ENCODE peak calls at places on chromosomes 2 and 18, in nine cellular contexts. E is lower lobe of right lung, X is GM12878, F is SJSA1, N is upper lobe of left lung, S is tibial artery, C is neuronal stem cell, U is aorta, P is Peyer's patch. K is an unnamed sample. For H3K4me1, the result is how much of the 10 kb centered on the place peaks cover.

GRCh38 chr2:83817511-83817910 is 641.6 kb downstream of the SUCLG1 start:
- DNase-seq in E (no peak), S (no peak), X (no peak), F (no peak), C (no peak), P (no peak), U (no peak), N (no peak), K (no peak)

GRCh38 chr2:12321886-12322285 is 394.9 kb upstream of the TRIB2 start:
- DNase-seq in C (no peak), E (no peak), U (no peak), X (no peak), P (no peak), F (no peak), N (no peak), S (no peak), K (no peak)

GRCh38 chr18:65748321-65748720 is 2.5 kb upstream of the CDH7 start:
- DNase-seq in F (no peak), E (no peak), X (no peak), C (no peak), U (no peak), N (no peak), S (no peak), P (no peak), K (no peak)

GRCh38 chr18:78080761-78081160 is 831.1 kb downstream of the GALR1 start:
- DNase-seq in S (no peak), U (no peak), X (no peak), N (no peak), C (no peak), F (no peak), E (no peak), P (no peak), K (no peak)

GRCh38 chr2:228681426-228681825 is 499.9 kb upstream of the SPHKAP start:
- DNase-seq in X (no peak), F (no peak), P (no peak), S (no peak), U (no peak), N (no peak), E (no peak), C (no peak), K (no peak)

GRCh38 chr2:129877289-129877741 is 102.2 kb upstream of the RAB6C start:
- DNase-seq in N (peak), E (peak), F (peak), S (peak), U (peak), P (peak), X (peak), C (peak), K (peak)

GRCh38 chr2:109123586-109124201 is 5.3 kb upstream of the SH3RF3 start:
- DNase-seq in N (no peak), F (peak), P (no peak), E (no peak), C (no peak), X (no peak), U (no peak), S (no peak), K (no peak)

GRCh38 chr2:26590960-26591618 is 50.1 kb downstream of the CIB4 start:
- DNase-seq in S (no peak), P (peak), F (peak), N (peak), U (no peak), C (no peak), X (no peak), E (no peak), K (no peak)

GRCh38 chr2:200189964-200190363 is 116.5 kb upstream of the SPATS2L start:
- DNase-seq in S (no peak), E (no peak), P (no peak), X (no peak), N (no peak), F (no peak), C (no peak), U (no peak), K (no peak)

GRCh38 chr2:38720613-38721241 is 30.4 kb downstream of the SRSF7 start:
- DNase-seq in U (peak), P (no peak), E (peak), X (peak), N (peak), S (peak), C (no peak), F (peak), K (no peak)

GRCh38 chr2:203404996-203405395 is 76.8 kb downstream of the ABI2 start:
- DNase-seq in E (no peak), S (no peak), P (no peak), F (no peak), C (no peak), N (no peak), X (no peak), U (no peak), K (no peak)

GRCh38 chr2:36489296-36489695 is 108.7 kb downstream of the FEZ2 start:
- DNase-seq in C (no peak), E (no peak), S (no peak), X (no peak), F (peak), U (no peak), N (no peak), P (no peak), K (no peak)

GRCh38 chr2:163655672-163656071 is 80.1 kb downstream of the FIGN start:
- DNase-seq in N (no peak), S (no peak), X (no peak), P (no peak), E (no peak), C (no peak), U (no peak), F (no peak), K (no peak)

GRCh38 chr18:9474103-9474982 is 970 bp upstream of the RALBP1 start:
- DNase-seq in X (no peak), S (peak), E (no peak), P (peak), U (no peak), C (no peak), F (peak), N (no peak), K (no peak)

GRCh38 chr2:37415128-37415817 is 70.8 kb downstream of the QPCT start:
- DNase-seq in N (no peak), S (no peak), C (no peak), P (no peak), E (no peak), F (no peak), X (no peak), U (no peak), K (no peak)

GRCh38 chr2:60641866-60642788 is 88.7 kb upstream of the BCL11A start:
- DNase-seq in U (no peak), C (peak), X (no peak), E (no peak), S (no peak), N (no peak), F (peak), P (no peak), K (no peak)

GRCh38 chr2:148554459-148555247 is 89.9 kb upstream of the EPC2 start:
- DNase-seq in P (no peak), F (no peak), X (no peak), N (no peak), C (no peak), E (no peak), U (no peak), S (no peak), K (no peak)

GRCh38 chr2:130791617-130791939 is 36.2 kb downstream of the AMER3 start:
- DNase-seq in E (no peak), F (no peak), C (no peak), X (no peak), S (no peak), N (peak), U (no peak), P (no peak), K (no peak)

GRCh38 chr2:71888741-71889445 is 258.8 kb downstream of the CYP26B1 start:
- DNase-seq in X (no peak), N (no peak), E (no peak), C (no peak), S (no peak), P (no peak), U (no peak), F (no peak), K (no peak)

GRCh38 chr2:7432426-7432825 is 515.2 kb downstream of the RNF144A start:
- DNase-seq in C (no peak), N (no peak), X (no peak), P (no peak), S (no peak), E (no peak), F (no peak), U (no peak), K (no peak)

GRCh38 chr2:197431858-197432257 is 3.0 kb downstream of the SF3B1 start:
- DNase-seq in U (no peak), C (no peak), E (no peak), F (no peak), S (no peak), N (no peak), P (no peak), X (no peak), K (no peak)

GRCh38 chr2:197434541-197435513 is at the start of gene SF3B1:
- DNase-seq in N (peak), X (peak), S (peak), U (peak), C (peak), P (peak), F (peak), E (peak), K (peak)

GRCh38 chr2:197437380-197437779 is 2.6 kb upstream of the SF3B1 start:
- DNase-seq in C (no peak), S (no peak), U (no peak), N (no peak), P (no peak), X (no peak), E (no peak), F (no peak), K (no peak)

GRCh38 chr2:197435598-197436435 is 989 bp upstream of the SF3B1 start:
- DNase-seq in S (no peak), X (no peak), E (no peak), C (no peak), N (no peak), P (no peak), F (no peak), U (no peak), K (no peak)

GRCh38 chr2:197433770-197434438 is 924 bp downstream of the SF3B1 start:
- DNase-seq in U (no peak), E (no peak), F (no peak), S (no peak), X (no peak), P (no peak), N (no peak), C (no peak), K (no peak)
- H3K4me1 ChIP-seq in U (under half), E (half or more), F (under half), S (under half), X (under half), P (under half), N (under half), C (under half), K (under half)

GRCh38 chr2:42169869-42170465 is 814 bp downstream of the EML4 start:
- DNase-seq in N (no peak), U (no peak), F (no peak), P (no peak), E (no peak), S (no peak), C (no peak), X (no peak), K (no peak)

GRCh38 chr2:42172020-42172419 is 2.9 kb downstream of the EML4 start:
- DNase-seq in C (no peak), X (no peak), E (no peak), N (no peak), S (no peak), F (no peak), P (no peak), U (no peak), K (no peak)

GRCh38 chr2:42170619-42171395 is 1.7 kb downstream of the EML4 start:
- DNase-seq in X (no peak), N (no peak), E (no peak), P (no peak), F (no peak), U (no peak), S (no peak), C (no peak), K (no peak)

GRCh38 chr2:42172566-42172965 is 3.4 kb downstream of the EML4 start:
- DNase-seq in N (no peak), X (no peak), U (no peak), P (no peak), F (no peak), S (no peak), E (no peak), C (no peak), K (no peak)

GRCh38 chr2:42171396-42171971 is 2.3 kb downstream of the EML4 start:
- DNase-seq in X (no peak), P (no peak), S (no peak), C (no peak), F (no peak), U (no peak), N (no peak), E (no peak), K (no peak)
- H3K27ac ChIP-seq in X (peak), P (peak), S (peak), C (no peak), F (no peak), U (no peak), N (peak), E (peak), K (peak)

GRCh38 chr2:73268368-73268830 is 15.9 kb downstream of the FBXO41 start:
- DNase-seq in X (no peak), N (no peak), P (no peak), C (no peak), S (no peak), U (no peak), E (no peak), F (no peak), K (no peak)
- H3K4me3 ChIP-seq in X (no peak), N (no peak), P (peak), C (no peak), S (no peak), U (no peak), E (no peak), F (no peak), K (no peak)

DNA sequence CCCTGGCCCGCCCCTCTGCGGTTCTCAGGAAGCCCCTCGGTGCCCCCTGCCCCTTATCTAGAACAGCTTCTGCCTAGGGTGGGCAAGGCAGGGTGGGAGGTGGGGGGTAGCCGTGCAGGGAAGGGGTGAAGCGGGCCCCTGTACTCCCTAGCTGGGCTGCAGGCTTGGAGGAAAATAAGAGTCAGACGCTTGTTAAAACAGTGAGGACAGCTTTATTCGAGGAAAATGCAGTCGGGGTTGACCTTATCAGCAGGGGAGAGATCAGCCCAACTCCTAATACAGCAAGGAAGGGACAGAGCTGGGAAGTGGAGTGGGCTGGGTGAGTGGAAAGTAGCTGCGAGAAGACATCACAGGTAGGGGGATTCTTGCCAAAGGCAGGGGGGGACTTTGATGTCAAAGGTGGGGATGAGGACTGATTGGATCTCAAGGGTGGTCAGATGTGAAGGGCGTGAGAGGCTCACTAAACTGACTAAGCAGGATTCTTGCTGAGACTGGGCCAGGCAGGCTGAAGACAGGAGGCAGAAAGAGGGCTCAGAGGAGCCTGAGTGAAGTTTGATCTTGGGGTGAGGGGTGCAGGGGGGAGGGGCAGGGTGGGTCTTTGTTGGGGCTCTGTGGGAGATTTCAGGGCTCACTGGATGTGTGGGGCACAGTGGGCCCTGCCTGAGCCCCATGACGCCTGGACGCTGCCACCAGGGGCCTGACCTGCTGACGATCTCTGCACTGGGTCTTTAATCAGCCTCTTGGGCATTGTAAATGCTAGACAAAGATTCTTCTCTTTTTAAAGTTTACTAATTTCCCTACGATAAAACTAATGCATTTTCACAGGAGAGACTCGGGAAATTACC is 29.9 kb downstream of the HPCAL1 start:
- DNase-seq in N (no peak), X (no peak), U (no peak), P (no peak), F (no peak), C (peak), S (no peak), E (peak), K (no peak)
- H3K4me1 ChIP-seq in N (half or more), X (under half), U (under half), P (half or more), F (under half), C (under half), S (under half), E (half or more), K (under half)

K was measured in effector memory CD4-positive, alpha-beta T cell.